ENCODE peak calls at places on chromosomes 1 and 21, in five cellular contexts. V, S, Q, G and Z are unnamed samples.

GRCh38 chr1:151238467-151238739 is 16.1 kb upstream of the PSMD4 start:
- DNase-seq in S (no peak), G (no peak), V (no peak), Q (no peak), Z (peak; percentile 2)

GRCh38 chr21:34968414-34969333 is 80.4 kb downstream of the RUNX1 start:
- DNase-seq in S (no peak), V (peak; percentile 39), Q (no peak), G (no peak), Z (no peak)

GRCh38 chr1:203465943-203466342 is 9.7 kb upstream of the PRELP start:
- DNase-seq in V (no peak), S (no peak), Q (no peak), G (peak; percentile 92), Z (no peak)

GRCh38 chr1:43531453-43531905 is 796 bp downstream of the PTPRF start:
- DNase-seq in V (no peak), S (peak; percentile 61), Q (no peak), G (no peak), Z (no peak)

GRCh38 chr1:235721982-235722381 is 72.4 kb upstream of the GNG4 start:
- DNase-seq in Q (no peak), V (no peak), S (no peak), G (no peak), Z (no peak)

GRCh38 chr1:25018110-25018470 is 88.0 kb upstream of the RUNX3 start:
- DNase-seq in S (no peak), V (no peak), Q (no peak), G (no peak), Z (no peak)

GRCh38 chr1:29811727-29812396 is 575.5 kb downstream of the PTPRU start:
- DNase-seq in V (no peak), Q (no peak), G (no peak), S (no peak), Z (no peak)

GRCh38 chr21:29185172-29185571 is 54.7 kb downstream of the MAP3K7CL start:
- DNase-seq in V (no peak), S (no peak), G (no peak), Q (no peak), Z (no peak)

GRCh38 chr1:1397839-1398523 is 1.2 kb downstream of the CCNL2 start:
- DNase-seq in S (no peak), Q (no peak), V (no peak), G (no peak), Z (no peak)

GRCh38 chr1:48693674-48694347 is 82.9 kb downstream of the BEND5 start:
- DNase-seq in Q (peak; percentile 43), S (no peak), G (no peak), V (no peak), Z (no peak)

GRCh38 chr1:209755926-209756607 is at the start of gene TRAF3IP3:
- DNase-seq in S (peak; percentile 59), G (no peak), V (peak; percentile 65), Q (no peak), Z (no peak)

GRCh38 chr1:160144921-160145320 is 6.5 kb upstream of the ATP1A4 start:
- DNase-seq in G (no peak), S (no peak), Q (no peak), V (no peak), Z (no peak)